ENCODE peak calls at places on chromosomes 12 and 14, in six cellular contexts. One of them, this sample, is unnamed.

GRCh38 chr12:117362391-117362790 is 965 bp upstream of the NOS1 start:
- DNase-seq in neuronal stem cell: no peak
- DNase-seq in IMR-90: no peak
- DNase-seq in H9: no peak
- DNase-seq in mesenchymal stem cell: no peak
- DNase-seq in H1: no peak
- DNase-seq in this sample: no peak

GRCh38 chr14:72476657-72477499 is 417.0 kb downstream of the DPF3 start:
- DNase-seq in neuronal stem cell: no peak
- DNase-seq in IMR-90: peak; percentile 53
- DNase-seq in H9: peak; percentile 33
- DNase-seq in mesenchymal stem cell: peak; percentile 86
- DNase-seq in H1: no peak
- DNase-seq in this sample: peak; percentile 31

GRCh38 chr12:54420766-54421144 is 1.7 kb upstream of the ITGA5 start:
- DNase-seq in neuronal stem cell: no peak
- DNase-seq in IMR-90: no peak
- DNase-seq in H9: no peak
- DNase-seq in mesenchymal stem cell: peak; percentile 36
- DNase-seq in H1: no peak
- DNase-seq in this sample: peak; percentile 65

GRCh38 chr12:76455582-76456345 is 103.8 kb downstream of the OSBPL8 start:
- DNase-seq in neuronal stem cell: peak; percentile 23
- DNase-seq in IMR-90: peak; percentile 95
- DNase-seq in H9: no peak
- DNase-seq in mesenchymal stem cell: peak; percentile 79
- DNase-seq in H1: no peak
- DNase-seq in this sample: peak; percentile 33

GRCh38 chr14:103194256-103195045 is 71.2 kb downstream of the TNFAIP2 start:
- DNase-seq in neuronal stem cell: no peak
- DNase-seq in IMR-90: peak; percentile 66
- DNase-seq in H9: no peak
- DNase-seq in mesenchymal stem cell: peak; percentile 76
- DNase-seq in H1: no peak
- DNase-seq in this sample: peak; percentile 86

GRCh38 chr12:56932146-56932545 is 2.1 kb downstream of the SDR9C7 start:
- DNase-seq in neuronal stem cell: no peak
- DNase-seq in IMR-90: no peak
- DNase-seq in H9: no peak
- DNase-seq in mesenchymal stem cell: no peak
- DNase-seq in H1: peak; percentile 35
- DNase-seq in this sample: no peak

GRCh38 chr14:64708148-64709004 is 4.2 kb downstream of the PLEKHG3 start:
- DNase-seq in neuronal stem cell: no peak
- DNase-seq in IMR-90: peak; percentile 44
- DNase-seq in H9: peak; percentile 97
- DNase-seq in mesenchymal stem cell: peak; percentile 75
- DNase-seq in H1: peak; percentile 85
- DNase-seq in this sample: peak; percentile 85

GRCh38 chr12:74689071-74689655 is 151.5 kb downstream of the ATXN7L3B start:
- DNase-seq in neuronal stem cell: peak; percentile 4
- DNase-seq in IMR-90: peak; percentile 69
- DNase-seq in H9: no peak
- DNase-seq in mesenchymal stem cell: peak; percentile 51
- DNase-seq in H1: no peak
- DNase-seq in this sample: peak; percentile 73

GRCh38 chr14:50320279-50320678 is 8.2 kb downstream of the DMAC2L start:
- DNase-seq in neuronal stem cell: no peak
- DNase-seq in IMR-90: peak; percentile 82
- DNase-seq in H9: no peak
- DNase-seq in mesenchymal stem cell: peak; percentile 83
- DNase-seq in H1: no peak
- DNase-seq in this sample: peak; percentile 48

GRCh38 chr14:66032800-66033199 is 453.4 kb upstream of the CCDC196 start:
- DNase-seq in neuronal stem cell: no peak
- DNase-seq in IMR-90: no peak
- DNase-seq in H9: no peak
- DNase-seq in mesenchymal stem cell: no peak
- DNase-seq in H1: no peak
- DNase-seq in this sample: no peak

GRCh38 chr12:120767071-120768024 is 41.7 kb downstream of the ACADS start:
- DNase-seq in neuronal stem cell: no peak
- DNase-seq in IMR-90: no peak
- DNase-seq in H9: no peak
- DNase-seq in mesenchymal stem cell: no peak
- DNase-seq in H1: no peak
- DNase-seq in this sample: peak; percentile 74

GRCh38 chr12:91772411-91772810 is 373.2 kb downstream of the BTG1 start:
- DNase-seq in neuronal stem cell: no peak
- DNase-seq in IMR-90: peak; percentile 7
- DNase-seq in H9: no peak
- DNase-seq in mesenchymal stem cell: no peak
- DNase-seq in H1: no peak
- DNase-seq in this sample: peak; percentile 67

GRCh38 chr12:128076188-128076587 is 190.8 kb upstream of the TMEM132C start:
- DNase-seq in neuronal stem cell: no peak
- DNase-seq in IMR-90: no peak
- DNase-seq in H9: no peak
- DNase-seq in mesenchymal stem cell: peak; percentile 81
- DNase-seq in H1: no peak
- DNase-seq in this sample: no peak

GRCh38 chr12:72546106-72546505 is 273.9 kb downstream of the TRHDE start:
- DNase-seq in neuronal stem cell: no peak
- DNase-seq in IMR-90: peak; percentile 73
- DNase-seq in H9: no peak
- DNase-seq in mesenchymal stem cell: no peak
- DNase-seq in H1: no peak
- DNase-seq in this sample: no peak

GRCh38 chr12:39138268-39138667 is 232.9 kb upstream of the CPNE8 start:
- DNase-seq in neuronal stem cell: no peak
- DNase-seq in IMR-90: no peak
- DNase-seq in H9: no peak
- DNase-seq in mesenchymal stem cell: no peak
- DNase-seq in H1: no peak
- DNase-seq in this sample: no peak

GRCh38 chr14:94447986-94448808 is 4.4 kb downstream of the SERPINA11 start:
- DNase-seq in neuronal stem cell: no peak
- DNase-seq in IMR-90: no peak
- DNase-seq in H9: no peak
- DNase-seq in mesenchymal stem cell: no peak
- DNase-seq in H1: no peak
- DNase-seq in this sample: no peak

GRCh38 chr14:76484355-76484754 is 108.4 kb downstream of the ESRRB start:
- DNase-seq in neuronal stem cell: no peak
- DNase-seq in IMR-90: no peak
- DNase-seq in H9: peak; percentile 46
- DNase-seq in mesenchymal stem cell: no peak
- DNase-seq in H1: no peak
- DNase-seq in this sample: no peak

GRCh38 chr12:119868992-119869391 is 8.1 kb downstream of the CIT start:
- DNase-seq in neuronal stem cell: no peak
- DNase-seq in IMR-90: peak; percentile 54
- DNase-seq in H9: no peak
- DNase-seq in mesenchymal stem cell: no peak
- DNase-seq in H1: no peak
- DNase-seq in this sample: no peak

GRCh38 chr12:38669081-38669480 is 236.3 kb downstream of the CPNE8 start:
- DNase-seq in neuronal stem cell: no peak
- DNase-seq in IMR-90: no peak
- DNase-seq in H9: no peak
- DNase-seq in mesenchymal stem cell: no peak
- DNase-seq in H1: no peak
- DNase-seq in this sample: no peak

GRCh38 chr12:22037952-22038351 is 8.1 kb upstream of the CMAS start:
- DNase-seq in neuronal stem cell: no peak
- DNase-seq in IMR-90: no peak
- DNase-seq in H9: no peak
- DNase-seq in mesenchymal stem cell: peak; percentile 6
- DNase-seq in H1: no peak
- DNase-seq in this sample: peak; percentile 94

GRCh38 chr12:82510386-82510785 is 152.1 kb downstream of the METTL25 start:
- DNase-seq in neuronal stem cell: no peak
- DNase-seq in IMR-90: no peak
- DNase-seq in H9: no peak
- DNase-seq in mesenchymal stem cell: no peak
- DNase-seq in H1: no peak
- DNase-seq in this sample: no peak

GRCh38 chr14:102235275-102235897 is 69.6 kb downstream of the MOK start:
- DNase-seq in neuronal stem cell: peak; percentile 65
- DNase-seq in IMR-90: peak; percentile 89
- DNase-seq in H9: peak; percentile 85
- DNase-seq in mesenchymal stem cell: peak; percentile 73
- DNase-seq in H1: peak; percentile 92
- DNase-seq in this sample: peak; percentile 79

GRCh38 chr14:54169254-54169924 is 212.8 kb upstream of the BMP4 start:
- DNase-seq in neuronal stem cell: no peak
- DNase-seq in IMR-90: peak; percentile 10
- DNase-seq in H9: no peak
- DNase-seq in mesenchymal stem cell: peak; percentile 11
- DNase-seq in H1: no peak
- DNase-seq in this sample: no peak

GRCh38 chr14:99427632-99428315 is 52.9 kb downstream of the SETD3 start:
- DNase-seq in neuronal stem cell: no peak
- DNase-seq in IMR-90: peak; percentile 56
- DNase-seq in H9: no peak
- DNase-seq in mesenchymal stem cell: peak; percentile 97
- DNase-seq in H1: no peak
- DNase-seq in this sample: peak; percentile 59

GRCh38 chr14:33617154-33617553 is 333.7 kb downstream of the EGLN3 start:
- DNase-seq in neuronal stem cell: no peak
- DNase-seq in IMR-90: peak; percentile 28
- DNase-seq in H9: no peak
- DNase-seq in mesenchymal stem cell: peak; percentile 76
- DNase-seq in H1: no peak
- DNase-seq in this sample: no peak

GRCh38 chr14:54147285-54147684 is 190.7 kb upstream of the BMP4 start:
- DNase-seq in neuronal stem cell: no peak
- DNase-seq in IMR-90: peak; percentile 12
- DNase-seq in H9: no peak
- DNase-seq in mesenchymal stem cell: peak; percentile 53
- DNase-seq in H1: no peak
- DNase-seq in this sample: no peak

GRCh38 chr14:96752594-96752993 is 44.6 kb upstream of the VRK1 start:
- DNase-seq in neuronal stem cell: no peak
- DNase-seq in IMR-90: peak; percentile 5
- DNase-seq in H9: no peak
- DNase-seq in mesenchymal stem cell: peak; percentile 17
- DNase-seq in H1: no peak
- DNase-seq in this sample: no peak

GRCh38 chr12:89949457-89950195 is 241.0 kb upstream of the ATP2B1 start:
- DNase-seq in neuronal stem cell: no peak
- DNase-seq in IMR-90: peak; percentile 64
- DNase-seq in H9: no peak
- DNase-seq in mesenchymal stem cell: peak; percentile 94
- DNase-seq in H1: no peak
- DNase-seq in this sample: peak; percentile 12

GRCh38 chr12:89947437-89948265 is 239.0 kb upstream of the ATP2B1 start:
- DNase-seq in neuronal stem cell: no peak
- DNase-seq in IMR-90: peak; percentile 95
- DNase-seq in H9: no peak
- DNase-seq in mesenchymal stem cell: peak; percentile 96
- DNase-seq in H1: no peak
- DNase-seq in this sample: peak; percentile 83

GRCh38 chr12:89946518-89946917 is 237.9 kb upstream of the ATP2B1 start:
- DNase-seq in neuronal stem cell: no peak
- DNase-seq in IMR-90: no peak
- DNase-seq in H9: no peak
- DNase-seq in mesenchymal stem cell: no peak
- DNase-seq in H1: no peak
- DNase-seq in this sample: no peak

GRCh38 chr12:89950421-89950820 is 241.8 kb upstream of the ATP2B1 start:
- DNase-seq in neuronal stem cell: no peak
- DNase-seq in IMR-90: no peak
- DNase-seq in H9: no peak
- DNase-seq in mesenchymal stem cell: no peak
- DNase-seq in H1: no peak
- DNase-seq in this sample: no peak

DNA sequence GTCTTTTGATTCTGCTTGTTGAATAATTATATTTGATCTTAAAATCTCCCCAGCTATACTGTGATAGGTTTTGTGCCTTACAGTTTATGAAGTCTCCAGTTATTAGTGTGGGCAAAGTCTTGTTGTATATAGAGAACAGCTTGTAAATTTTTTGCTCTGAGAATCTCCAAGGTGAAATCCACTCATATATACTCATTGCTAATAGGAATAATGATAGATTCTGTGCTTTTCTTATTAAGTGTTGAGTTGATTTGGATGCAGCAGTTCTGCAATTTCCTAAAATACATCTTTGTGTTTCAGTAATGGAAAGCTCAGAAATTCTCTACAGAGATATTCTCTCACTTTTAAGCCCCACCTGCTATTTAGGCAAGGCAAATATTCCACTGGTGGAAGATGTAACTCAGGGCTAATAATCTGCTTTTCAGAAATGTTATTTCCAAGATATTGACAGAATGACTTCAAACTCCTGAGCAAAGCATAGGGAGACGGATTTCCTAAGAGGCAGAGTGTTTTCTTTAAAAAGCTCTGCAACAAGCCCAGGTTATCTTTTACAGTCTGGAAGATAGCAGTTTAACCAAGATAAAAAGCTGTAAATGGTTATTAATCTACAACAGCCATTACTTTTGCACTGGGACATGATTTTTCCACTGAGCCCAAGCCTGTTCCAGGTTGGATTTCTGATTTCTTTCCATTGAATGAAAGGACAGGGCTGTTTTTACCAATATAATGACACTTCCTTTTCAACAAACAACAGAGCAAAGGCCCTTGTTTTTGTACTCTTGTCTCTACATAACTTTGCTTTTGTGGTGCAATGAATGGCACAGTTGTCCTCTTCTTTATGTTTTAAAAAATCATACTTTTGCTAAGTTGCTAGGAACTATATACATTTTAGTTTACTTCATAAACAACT is 239.9 kb upstream of the ATP2B1 start:
- DNase-seq in neuronal stem cell: no peak
- DNase-seq in IMR-90: no peak
- DNase-seq in H9: no peak
- DNase-seq in mesenchymal stem cell: no peak
- DNase-seq in H1: no peak
- DNase-seq in this sample: no peak
- H3K4me1 ChIP-seq in neuronal stem cell: peaks cover 28% of the 10 kb centered on the region
- H3K4me1 ChIP-seq in IMR-90: peaks cover 21% of the 10 kb centered on the region
- H3K4me1 ChIP-seq in H9: no peaks in the 10 kb centered on the region
- H3K4me1 ChIP-seq in mesenchymal stem cell: no peaks in the 10 kb centered on the region
- H3K4me1 ChIP-seq in H1: peaks cover 6% of the 10 kb centered on the region
- H3K4me1 ChIP-seq in this sample: no peaks in the 10 kb centered on the region

GRCh38 chr12:12294215-12295005 is 27.6 kb upstream of the LRP6 start:
- DNase-seq in neuronal stem cell: no peak
- DNase-seq in IMR-90: no peak
- DNase-seq in H9: peak; percentile 60
- DNase-seq in mesenchymal stem cell: no peak
- DNase-seq in H1: no peak
- DNase-seq in this sample: no peak
- H3K14ac ChIP-seq in neuronal stem cell: no peak overlapping the region
- H3K14ac ChIP-seq in IMR-90: no peak overlapping the region
- H3K14ac ChIP-seq in H9: no peak overlapping the region
- H3K14ac ChIP-seq in mesenchymal stem cell: no peak overlapping the region
- H3K14ac ChIP-seq in H1: no peak overlapping the region
- H3K14ac ChIP-seq in this sample: no peak overlapping the region

GRCh38 chr12:47902131-47902639 is 2.6 kb downstream of the VDR start:
- DNase-seq in neuronal stem cell: no peak
- DNase-seq in IMR-90: no peak
- DNase-seq in H9: no peak
- DNase-seq in mesenchymal stem cell: no peak
- DNase-seq in H1: no peak
- DNase-seq in this sample: no peak
- H3K4me1 ChIP-seq in neuronal stem cell: no peaks in the 10 kb centered on the region
- H3K4me1 ChIP-seq in IMR-90: peaks cover 16% of the 10 kb centered on the region
- H3K4me1 ChIP-seq in H9: no peaks in the 10 kb centered on the region
- H3K4me1 ChIP-seq in mesenchymal stem cell: peaks cover 26% of the 10 kb centered on the region
- H3K4me1 ChIP-seq in H1: no peaks in the 10 kb centered on the region
- H3K4me1 ChIP-seq in this sample: peaks cover 8% of the 10 kb centered on the region

GRCh38 chr14:104462651-104463630 is 116.6 kb upstream of the C14orf180 start:
- DNase-seq in neuronal stem cell: no peak
- DNase-seq in IMR-90: no peak
- DNase-seq in H9: peak; percentile 17
- DNase-seq in mesenchymal stem cell: no peak
- DNase-seq in H1: peak; percentile 33
- DNase-seq in this sample: no peak
- H3K14ac ChIP-seq in neuronal stem cell: no peak overlapping the region
- H3K14ac ChIP-seq in IMR-90: no peak overlapping the region
- H3K14ac ChIP-seq in H9: no peak overlapping the region
- H3K14ac ChIP-seq in mesenchymal stem cell: no peak overlapping the region
- H3K14ac ChIP-seq in H1: no peak overlapping the region
- H3K14ac ChIP-seq in this sample: no peak overlapping the region

This sample was measured in trophoblast cell.